ENCODE peak calls at places on chromosome 21, in seven cellular contexts. E is fibroblast of pulmonary artery, U is ovary, I is tibial artery, H is astrocyte of the spinal cord, R is fibroblast of lung, T is nephron progenitor cell. G is an unnamed sample.

GRCh38 chr21:24290151-24290833 is 1317.0 kb downstream of the MRPL39 start:
- DNase-seq in E (no peak), U (no peak), I (no peak), H (no peak), R (no peak), T (no peak), G (no peak)

GRCh38 chr21:36854391-36854790 is 112.1 kb downstream of the HLCS start:
- DNase-seq in E (peak), U (no peak), I (no peak), H (peak), R (peak), T (peak), G (peak)

GRCh38 chr21:14968029-14968428 is 96.8 kb downstream of the NRIP1 start:
- DNase-seq in E (no peak), U (no peak), I (no peak), H (no peak), R (no peak), T (no peak), G (no peak)

GRCh38 chr21:30227633-30228404 is 11.9 kb upstream of the CLDN8 start:
- DNase-seq in E (peak), U (peak), I (no peak), H (peak), R (peak), T (no peak), G (no peak)

GRCh38 chr21:44497641-44498243 is 42.3 kb downstream of the KRTAP10-1 start:
- DNase-seq in E (peak), U (no peak), I (no peak), H (no peak), R (peak), T (no peak), G (no peak)

GRCh38 chr21:36321325-36322082 is 1.5 kb downstream of the MORC3 start:
- DNase-seq in E (peak), U (peak), I (no peak), H (peak), R (peak), T (peak), G (peak)

GRCh38 chr21:16193758-16194606 is 464.2 kb downstream of the USP25 start:
- DNase-seq in E (peak), U (peak), I (peak), H (peak), R (peak), T (peak), G (peak)

GRCh38 chr21:46284077-46284644 is 1.2 kb downstream of the MCM3AP start:
- DNase-seq in E (no peak), U (no peak), I (no peak), H (no peak), R (no peak), T (no peak), G (no peak)

GRCh38 chr21:39529026-39529425 is 77.3 kb downstream of the SH3BGR start:
- DNase-seq in E (no peak), U (no peak), I (no peak), H (no peak), R (no peak), T (peak), G (no peak)

GRCh38 chr21:46083271-46084040 is 14.5 kb upstream of the COL6A2 start:
- DNase-seq in E (no peak), U (peak), I (peak), H (peak), R (peak), T (no peak), G (no peak)

GRCh38 chr21:46399686-46400085 is 59.0 kb upstream of the DIP2A start:
- DNase-seq in E (no peak), U (no peak), I (no peak), H (no peak), R (no peak), T (no peak), G (no peak)

GRCh38 chr21:40652436-40652835 is 194.5 kb downstream of the DSCAM start:
- DNase-seq in E (no peak), U (no peak), I (no peak), H (no peak), R (no peak), T (no peak), G (no peak)

GRCh38 chr21:44984792-44985440 is 45.1 kb downstream of the SLX9 start:
- DNase-seq in E (no peak), U (no peak), I (peak), H (no peak), R (no peak), T (no peak), G (no peak)

GRCh38 chr21:18499761-18500376 is 96.3 kb upstream of the TMPRSS15 start:
- DNase-seq in E (peak), U (no peak), I (no peak), H (peak), R (peak), T (peak), G (peak)

DNA sequence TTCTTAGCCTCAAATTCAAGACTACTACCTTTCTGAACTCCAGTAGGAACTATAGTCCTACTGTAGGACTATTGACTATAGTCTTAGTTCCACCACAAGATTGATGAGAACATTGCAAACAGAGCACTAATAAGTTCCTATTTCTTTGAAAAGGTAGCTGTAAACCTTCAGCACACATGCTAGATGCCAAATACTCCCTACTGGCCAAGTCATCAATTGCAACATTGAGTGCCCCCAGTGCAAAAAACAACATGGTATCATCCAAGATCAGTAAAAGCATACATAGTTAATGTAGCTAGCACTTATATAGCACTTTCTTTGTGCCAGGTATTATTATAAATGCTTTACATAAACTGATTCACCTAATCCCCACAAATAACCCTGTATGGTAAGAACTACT is 99.8 kb downstream of the MRPL39 start:
- DNase-seq in E (no peak), U (no peak), I (no peak), H (no peak), R (no peak), T (no peak), G (no peak)
- TF ChIP-seq CTCF in E (no peak), U (no peak), I (no peak), H (no peak), R (no peak), T (no peak), G (no peak)

GRCh38 chr21:33974513-33975468 is 59.2 kb upstream of the ATP5PO start:
- DNase-seq in E (no peak), U (no peak), I (no peak), H (no peak), R (no peak), T (no peak), G (no peak)

GRCh38 chr21:33972539-33972938 is 56.9 kb upstream of the ATP5PO start:
- DNase-seq in E (no peak), U (no peak), I (no peak), H (no peak), R (no peak), T (no peak), G (no peak)

GRCh38 chr21:33975548-33976081 is 60.0 kb upstream of the ATP5PO start:
- DNase-seq in E (no peak), U (no peak), I (no peak), H (peak), R (no peak), T (no peak), G (no peak)

GRCh38 chr21:33971492-33972013 is 55.9 kb upstream of the ATP5PO start:
- DNase-seq in E (no peak), U (no peak), I (no peak), H (peak), R (no peak), T (no peak), G (no peak)

GRCh38 chr21:33973268-33973667 is 57.7 kb upstream of the ATP5PO start:
- DNase-seq in E (no peak), U (no peak), I (no peak), H (no peak), R (no peak), T (no peak), G (no peak)
- TF ChIP-seq CTCF in E (no peak), U (no peak), I (no peak), H (no peak), R (no peak), T (no peak), G (no peak)

GRCh38 chr21:25735221-25735894 is 586 bp downstream of the GABPA start:
- DNase-seq in E (peak), U (peak), I (peak), H (peak), R (peak), T (peak), G (peak)
- TF ChIP-seq CTCF in E (no peak), U (no peak), I (no peak), H (no peak), R (peak), T (no peak), G (no peak)

DNA sequence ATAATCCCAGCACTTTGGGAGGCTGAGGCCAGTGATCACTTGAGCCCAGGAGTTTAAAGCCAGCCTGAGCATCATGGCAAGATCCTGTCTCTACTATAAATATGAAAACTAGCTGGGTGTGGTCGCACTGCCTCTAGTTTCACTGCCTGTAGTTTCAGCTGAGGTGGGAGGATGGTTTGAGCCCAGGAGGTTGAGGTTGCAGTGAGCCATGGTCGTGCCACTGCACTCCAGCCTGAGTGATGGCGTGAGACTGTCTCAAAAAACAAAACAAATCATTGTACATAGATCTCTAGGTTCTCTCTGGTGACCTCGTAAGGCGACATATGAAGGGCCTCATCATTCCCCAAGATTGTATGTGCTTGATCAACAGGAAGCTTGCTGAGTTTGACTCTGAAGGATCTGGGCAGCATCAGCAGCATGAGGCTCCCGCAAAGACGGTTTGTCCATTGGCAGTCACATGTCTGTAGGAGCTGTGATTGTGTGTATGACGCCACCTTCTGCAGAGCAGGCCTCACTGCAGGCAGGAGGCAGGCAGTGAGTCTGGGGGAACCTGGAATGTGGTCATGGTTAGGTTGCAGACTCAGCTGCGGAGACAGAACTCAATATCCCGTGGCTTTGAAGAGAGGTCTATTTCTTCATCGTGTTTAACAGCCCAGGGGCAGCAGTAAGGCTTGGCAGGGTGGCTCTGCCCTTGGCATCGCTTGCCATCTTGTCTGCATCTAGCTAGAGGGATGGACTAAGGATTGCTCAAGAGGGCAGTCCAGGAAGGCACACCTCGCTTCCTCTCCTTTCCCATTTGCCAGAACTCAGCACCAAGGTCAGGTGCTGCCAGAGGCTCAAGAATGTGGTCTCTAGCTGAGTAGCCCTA is 13.9 kb downstream of the ATP5PO start:
- DNase-seq in E (peak), U (no peak), I (peak), H (peak), R (peak), T (peak), G (peak)
- TF ChIP-seq CTCF in E (peak), U (no peak), I (peak), H (peak), R (peak), T (peak), G (peak)

G was measured in neural crest cell.